ENCODE peak calls at places on chromosomes 16 and 17, in four cellular contexts. O, X, L and P are unnamed samples. For H3K4me1, the result is how much of the 10 kb centered on the place peaks cover.

GRCh38 chr17:58693208-58693607 is 806 bp downstream of the RAD51C start:
- DNase-seq in O (no peak), X (no peak), L (no peak), P (no peak)

GRCh38 chr16:81697321-81697885 is 81.7 kb upstream of the PLCG2 start:
- DNase-seq in O (peak), X (no peak), L (no peak), P (peak)

GRCh38 chr16:14472357-14472756 is 157.7 kb downstream of the PARN start:
- DNase-seq in O (no peak), X (no peak), L (no peak), P (no peak)

GRCh38 chr16:74564451-74564984 is 42.4 kb downstream of the GLG1 start:
- DNase-seq in O (no peak), X (no peak), L (no peak), P (no peak)

GRCh38 chr16:11473728-11474127 is 113.0 kb downstream of the LITAF start:
- DNase-seq in O (peak), X (no peak), L (no peak), P (no peak)

GRCh38 chr17:80678621-80679020 is 134.0 kb downstream of the RPTOR start:
- DNase-seq in O (no peak), X (no peak), L (no peak), P (no peak)

GRCh38 chr16:1003551-1004347 is 22.2 kb downstream of the SOX8 start:
- DNase-seq in O (no peak), X (no peak), L (no peak), P (no peak)

GRCh38 chr17:3981455-3981854 is 17.2 kb upstream of the ATP2A3 start:
- DNase-seq in O (no peak), X (no peak), L (no peak), P (no peak)

GRCh38 chr16:85991425-85991824 is 92.5 kb downstream of the IRF8 start:
- DNase-seq in O (no peak), X (no peak), L (no peak), P (no peak)

GRCh38 chr16:84153660-84154214 is 8.6 kb downstream of the DNAAF1 start:
- DNase-seq in O (no peak), X (no peak), L (peak), P (no peak)

DNA sequence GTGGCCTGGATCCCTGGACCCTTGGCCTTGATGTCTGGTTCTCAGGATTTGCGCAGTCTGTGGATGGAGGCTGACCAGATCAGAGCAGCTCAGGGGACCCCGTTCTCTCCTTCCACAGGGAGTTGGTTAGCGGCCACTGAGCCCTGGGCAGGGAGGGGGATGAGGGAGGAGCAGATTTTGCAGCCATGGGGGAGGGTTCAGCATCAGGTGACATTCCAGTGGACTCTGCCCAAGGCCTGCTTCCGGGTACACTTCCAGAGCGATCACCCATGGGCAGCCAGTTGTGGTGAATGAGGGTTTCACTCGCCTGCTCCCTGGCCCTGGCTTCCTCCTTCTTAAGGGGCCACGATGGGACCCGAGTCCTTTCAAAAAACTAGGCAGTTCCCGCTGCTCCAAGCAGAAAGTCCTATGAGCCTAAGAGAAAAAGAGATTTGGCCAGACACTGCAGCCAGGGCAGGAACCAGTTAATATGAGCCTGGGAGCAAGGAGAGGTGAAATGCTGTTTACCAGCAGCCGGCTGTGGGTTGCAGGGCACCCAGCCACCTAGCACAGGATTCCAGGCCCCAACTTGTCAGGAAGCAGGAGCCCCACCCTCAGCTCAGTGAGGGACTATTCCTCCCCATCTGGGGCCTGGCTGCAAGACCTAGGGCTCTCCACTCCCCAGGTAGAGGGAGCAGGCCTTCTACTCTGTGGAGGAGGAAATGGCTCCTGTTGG is 4.7 kb upstream of the GPRC5C start:
- DNase-seq in O (no peak), X (no peak), L (peak), P (peak)
- TF ChIP-seq EP300 in O (no peak), X (no peak), L (no peak), P (no peak)

DNA sequence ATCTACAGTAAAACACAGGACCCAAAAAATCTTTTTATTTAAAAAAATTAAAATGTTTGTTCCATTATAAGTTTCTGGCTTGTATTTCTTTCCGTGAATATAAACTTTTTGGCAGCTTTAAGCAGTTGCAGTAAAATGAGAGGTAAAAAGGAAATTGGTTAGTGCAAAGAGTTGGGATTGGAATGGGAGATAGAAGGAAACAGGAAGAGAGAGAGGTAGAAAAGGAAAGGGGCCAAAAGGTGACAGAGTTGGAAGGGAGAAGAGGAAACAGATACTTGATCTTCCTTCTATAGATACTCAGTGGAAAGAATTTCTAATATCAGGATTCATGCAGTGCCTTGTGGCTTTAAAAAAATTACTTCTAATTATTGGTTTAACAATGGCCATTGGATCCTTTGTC is 63.5 kb downstream of the NQO1 start:
- DNase-seq in O (no peak), X (no peak), L (no peak), P (no peak)
- H3K4me1 ChIP-seq in O (under half), X (under half), L (under half), P (under half)

GRCh38 chr16:56625140-56625942 is at the start of gene MT1E:
- DNase-seq in O (no peak), X (peak), L (peak), P (peak)
- TF ChIP-seq EP300 in O (no peak), X (peak), L (peak), P (peak)

DNA sequence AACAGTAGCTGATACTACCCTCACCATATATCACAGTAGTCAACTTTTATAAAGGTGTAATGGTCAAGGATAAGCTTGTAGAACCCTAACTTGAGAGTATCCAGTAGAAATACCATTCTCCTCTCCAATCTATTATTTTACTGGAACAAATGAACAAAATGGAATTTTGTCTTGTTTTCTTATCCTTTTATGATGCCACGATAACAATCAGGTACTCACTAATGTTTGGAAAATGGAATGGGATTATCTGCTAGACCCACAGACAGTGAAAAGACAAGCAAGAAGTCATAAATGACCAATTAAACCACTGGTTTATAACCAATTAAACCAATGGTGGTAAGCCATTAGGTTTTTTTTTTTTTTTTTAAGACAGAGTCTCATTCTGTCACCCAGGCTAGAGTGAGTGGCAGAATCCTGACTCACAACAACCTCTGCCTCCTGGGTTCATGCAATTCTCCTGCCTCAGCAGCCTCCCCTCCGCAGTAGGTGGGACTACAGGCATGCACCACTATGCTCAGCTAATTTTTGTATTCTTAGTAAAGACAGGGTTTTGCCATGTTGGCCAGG is 10.4 kb downstream of the GPATCH8 start:
- DNase-seq in O (no peak), X (no peak), L (no peak), P (no peak)
- H3K4me1 ChIP-seq in O (under half), X (under half), L (under half), P (under half)